ENCODE peak calls at places on chromosomes 13 and 19, in seven cellular contexts. B, V, S, W, N, A and F are unnamed samples.

GRCh38 chr13:65965496-65965895 is 1264.6 kb downstream of the PCDH9 start:
- DNase-seq in N (no peak), V (no peak), W (no peak), S (no peak), A (no peak), B (no peak), F (no peak)

GRCh38 chr19:4322942-4323665 is 15.5 kb downstream of the STAP2 start:
- DNase-seq in B (no peak), S (no peak), N (no peak), A (no peak), W (no peak), V (no peak), F (peak)

GRCh38 chr13:81686877-81687276 is 1346.0 kb upstream of the SPRY2 start:
- DNase-seq in A (no peak), S (no peak), B (no peak), N (no peak), V (no peak), W (peak), F (peak)

GRCh38 chr13:50203256-50204083 is 188.2 kb downstream of the KCNRG start:
- DNase-seq in B (no peak), A (no peak), W (no peak), V (no peak), N (no peak), S (no peak), F (no peak)

GRCh38 chr13:43006893-43007631 is 15.0 kb upstream of the EPSTI1 start:
- DNase-seq in A (no peak), V (no peak), B (no peak), S (no peak), N (no peak), W (no peak), F (peak)

GRCh38 chr13:114089751-114090400 is 42.5 kb downstream of the RASA3 start:
- DNase-seq in N (no peak), S (no peak), B (peak), V (no peak), W (no peak), A (no peak), F (no peak)

GRCh38 chr19:40610396-40611064 is 9.4 kb downstream of the LTBP4 start:
- DNase-seq in N (peak), V (no peak), B (no peak), W (no peak), S (peak), A (peak), F (peak)

GRCh38 chr13:33057019-33057785 is 41.0 kb downstream of the KL start:
- DNase-seq in W (no peak), N (no peak), V (no peak), A (no peak), S (no peak), B (peak), F (peak)

GRCh38 chr19:5343848-5344247 is 3.2 kb upstream of the PTPRS start:
- DNase-seq in W (peak), N (no peak), S (no peak), V (no peak), B (no peak), A (no peak), F (no peak)

GRCh38 chr13:51920267-51920666 is 58.5 kb downstream of the CCDC70 start:
- DNase-seq in N (no peak), A (no peak), W (no peak), B (no peak), V (no peak), S (no peak), F (no peak)

GRCh38 chr19:53865918-53866696 is 1.6 kb upstream of the MYADM start:
- DNase-seq in W (no peak), B (peak), A (peak), N (peak), V (peak), S (peak), F (no peak)

GRCh38 chr19:5822181-5822844 is 17.2 kb downstream of the FUT6 start:
- DNase-seq in B (no peak), A (no peak), V (no peak), W (no peak), N (no peak), S (no peak), F (peak)

GRCh38 chr19:5137571-5138124 is 168.7 kb downstream of the KDM4B start:
- DNase-seq in V (no peak), B (no peak), A (peak), N (no peak), W (no peak), S (no peak), F (peak)

GRCh38 chr19:27884376-27884775 is 1328.6 kb downstream of the UQCRFS1 start:
- DNase-seq in W (no peak), B (no peak), V (no peak), A (no peak), N (no peak), S (no peak), F (no peak)

GRCh38 chr19:1136201-1136600 is 32.4 kb downstream of the GPX4 start:
- DNase-seq in A (no peak), V (no peak), B (no peak), S (no peak), W (no peak), N (no peak), F (no peak)

GRCh38 chr19:663682-664117 is 686 bp upstream of the RNF126 start:
- DNase-seq in S (no peak), V (no peak), A (no peak), N (no peak), B (no peak), W (no peak), F (no peak)

GRCh38 chr19:33386361-33386858 is 12.9 kb downstream of the CEBPG start:
- DNase-seq in S (no peak), V (no peak), W (no peak), A (no peak), N (no peak), B (no peak), F (no peak)

GRCh38 chr13:87172166-87172825 is 498.9 kb upstream of the SLITRK5 start:
- DNase-seq in B (no peak), W (no peak), V (no peak), S (no peak), A (no peak), N (no peak), F (no peak)

GRCh38 chr19:40236366-40236765 is 9.9 kb upstream of the CCNP start:
- DNase-seq in W (no peak), N (no peak), S (no peak), A (no peak), V (no peak), B (no peak), F (no peak)

GRCh38 chr19:7815325-7815724 is 14.7 kb upstream of the EVI5L start:
- DNase-seq in N (peak), W (no peak), S (no peak), B (no peak), V (no peak), A (peak), F (no peak)

GRCh38 chr19:10010247-10010691 is at the start of gene COL5A3:
- DNase-seq in N (no peak), A (no peak), B (peak), W (no peak), V (no peak), S (no peak), F (no peak)

GRCh38 chr19:40619333-40620160 is 18.4 kb downstream of the LTBP4 start:
- DNase-seq in W (no peak), N (no peak), S (no peak), B (no peak), V (no peak), A (no peak), F (no peak)

GRCh38 chr19:12782424-12783225 is 7.3 kb upstream of the HOOK2 start:
- DNase-seq in V (peak), W (no peak), N (peak), A (peak), S (peak), B (peak), F (peak)

GRCh38 chr19:10774893-10775292 is 57.0 kb downstream of the DNM2 start:
- DNase-seq in B (no peak), V (no peak), A (no peak), N (no peak), W (no peak), S (no peak), F (no peak)

GRCh38 chr13:110683203-110683883 is 22.6 kb downstream of the CARS2 start:
- DNase-seq in S (no peak), B (no peak), N (peak), W (no peak), A (no peak), V (no peak), F (no peak)

GRCh38 chr13:62524498-62524897 is 1108.8 kb upstream of the PCDH20 start:
- DNase-seq in S (no peak), N (no peak), B (no peak), W (no peak), V (no peak), A (no peak), F (peak)

GRCh38 chr19:29812080-29812880 is 489 bp downstream of the CCNE1 start:
- DNase-seq in S (peak), A (peak), N (peak), V (peak), B (no peak), W (no peak), F (peak)

GRCh38 chr13:75830842-75831241 is 194.7 kb downstream of the LMO7 start:
- DNase-seq in S (no peak), B (no peak), W (peak), V (no peak), A (no peak), N (no peak), F (no peak)